ENCODE peak calls at places on chromosomes 5 and 9, in eight cellular contexts. One of them, this sample, is unnamed.
A peak's percentile ranks its signal among the peaks of the same experiment; 100 is the strongest.

GRCh38 chr5:139774980-139775654 is 20.5 kb upstream of the PSD2 start:
- DNase-seq in ovary: peak; percentile 86
- DNase-seq in psoas muscle: peak; percentile 76
- DNase-seq in transverse colon: peak; percentile 78
- DNase-seq in bronchial epithelial cell: no peak
- DNase-seq in vagina: no peak
- DNase-seq in body of pancreas: peak; percentile 76
- DNase-seq in right lobe of liver: peak; percentile 69
- DNase-seq in this sample: peak; percentile 91

GRCh38 chr5:138911441-138911840 is 36.3 kb upstream of the LRRTM2 start:
- DNase-seq in ovary: no peak
- DNase-seq in psoas muscle: no peak
- DNase-seq in transverse colon: no peak
- DNase-seq in bronchial epithelial cell: no peak
- DNase-seq in vagina: no peak
- DNase-seq in body of pancreas: no peak
- DNase-seq in right lobe of liver: no peak
- DNase-seq in this sample: no peak

GRCh38 chr5:159899067-159900049 is 16.9 kb upstream of the ADRA1B start:
- DNase-seq in ovary: no peak
- DNase-seq in psoas muscle: no peak
- DNase-seq in transverse colon: no peak
- DNase-seq in bronchial epithelial cell: no peak
- DNase-seq in vagina: no peak
- DNase-seq in body of pancreas: no peak
- DNase-seq in right lobe of liver: no peak
- DNase-seq in this sample: no peak

GRCh38 chr5:135429886-135430437 is 17.2 kb downstream of the DCANP1 start:
- DNase-seq in ovary: no peak
- DNase-seq in psoas muscle: no peak
- DNase-seq in transverse colon: no peak
- DNase-seq in bronchial epithelial cell: no peak
- DNase-seq in vagina: no peak
- DNase-seq in body of pancreas: no peak
- DNase-seq in right lobe of liver: no peak
- DNase-seq in this sample: no peak

GRCh38 chr9:128927731-128928411 is 7.1 kb downstream of the PHYHD1 start:
- DNase-seq in ovary: peak; percentile 69
- DNase-seq in psoas muscle: peak; percentile 46
- DNase-seq in transverse colon: peak; percentile 54
- DNase-seq in bronchial epithelial cell: no peak
- DNase-seq in vagina: no peak
- DNase-seq in body of pancreas: peak; percentile 70
- DNase-seq in right lobe of liver: peak; percentile 56
- DNase-seq in this sample: peak; percentile 62

GRCh38 chr5:129852747-129853352 is 51.4 kb upstream of the CHSY3 start:
- DNase-seq in ovary: peak; percentile 60
- DNase-seq in psoas muscle: peak; percentile 67
- DNase-seq in transverse colon: peak; percentile 69
- DNase-seq in bronchial epithelial cell: peak; percentile 59
- DNase-seq in vagina: no peak
- DNase-seq in body of pancreas: peak; percentile 76
- DNase-seq in right lobe of liver: peak; percentile 84
- DNase-seq in this sample: peak; percentile 82

GRCh38 chr9:137784046-137784445 is 93.5 kb upstream of the CACNA1B start:
- DNase-seq in ovary: no peak
- DNase-seq in psoas muscle: no peak
- DNase-seq in transverse colon: no peak
- DNase-seq in bronchial epithelial cell: no peak
- DNase-seq in vagina: no peak
- DNase-seq in body of pancreas: no peak
- DNase-seq in right lobe of liver: no peak
- DNase-seq in this sample: peak; percentile 16

GRCh38 chr5:109917154-109917546 is 227.4 kb downstream of the MAN2A1 start:
- DNase-seq in ovary: no peak
- DNase-seq in psoas muscle: no peak
- DNase-seq in transverse colon: no peak
- DNase-seq in bronchial epithelial cell: no peak
- DNase-seq in vagina: no peak
- DNase-seq in body of pancreas: no peak
- DNase-seq in right lobe of liver: no peak
- DNase-seq in this sample: no peak

GRCh38 chr5:171291371-171291770 is 17.7 kb upstream of the TLX3 start:
- DNase-seq in ovary: no peak
- DNase-seq in psoas muscle: no peak
- DNase-seq in transverse colon: no peak
- DNase-seq in bronchial epithelial cell: no peak
- DNase-seq in vagina: no peak
- DNase-seq in body of pancreas: no peak
- DNase-seq in right lobe of liver: no peak
- DNase-seq in this sample: no peak

GRCh38 chr5:156396063-156396829 is 69.3 kb downstream of the SGCD start:
- DNase-seq in ovary: no peak
- DNase-seq in psoas muscle: no peak
- DNase-seq in transverse colon: no peak
- DNase-seq in bronchial epithelial cell: no peak
- DNase-seq in vagina: no peak
- DNase-seq in body of pancreas: no peak
- DNase-seq in right lobe of liver: no peak
- DNase-seq in this sample: no peak

GRCh38 chr5:107675201-107675600 is 4.5 kb upstream of the EFNA5 start:
- DNase-seq in ovary: no peak
- DNase-seq in psoas muscle: no peak
- DNase-seq in transverse colon: no peak
- DNase-seq in bronchial epithelial cell: no peak
- DNase-seq in vagina: no peak
- DNase-seq in body of pancreas: no peak
- DNase-seq in right lobe of liver: no peak
- DNase-seq in this sample: no peak

GRCh38 chr9:85228111-85228855 is 513.5 kb downstream of the AGTPBP1 start:
- DNase-seq in ovary: no peak
- DNase-seq in psoas muscle: no peak
- DNase-seq in transverse colon: no peak
- DNase-seq in bronchial epithelial cell: no peak
- DNase-seq in vagina: no peak
- DNase-seq in body of pancreas: no peak
- DNase-seq in right lobe of liver: no peak
- DNase-seq in this sample: no peak

GRCh38 chr9:73073337-73074175 is 78.1 kb upstream of the ANXA1 start:
- DNase-seq in ovary: no peak
- DNase-seq in psoas muscle: no peak
- DNase-seq in transverse colon: no peak
- DNase-seq in bronchial epithelial cell: no peak
- DNase-seq in vagina: no peak
- DNase-seq in body of pancreas: no peak
- DNase-seq in right lobe of liver: no peak
- DNase-seq in this sample: no peak

GRCh38 chr9:97990259-97990658 is 7.1 kb downstream of the ANP32B start:
- DNase-seq in ovary: no peak
- DNase-seq in psoas muscle: no peak
- DNase-seq in transverse colon: no peak
- DNase-seq in bronchial epithelial cell: peak; percentile 62
- DNase-seq in vagina: no peak
- DNase-seq in body of pancreas: no peak
- DNase-seq in right lobe of liver: no peak
- DNase-seq in this sample: no peak

GRCh38 chr5:81235287-81236072 is 2.4 kb downstream of the CKMT2 start:
- DNase-seq in ovary: peak; percentile 71
- DNase-seq in psoas muscle: peak; percentile 36
- DNase-seq in transverse colon: no peak
- DNase-seq in bronchial epithelial cell: no peak
- DNase-seq in vagina: no peak
- DNase-seq in body of pancreas: no peak
- DNase-seq in right lobe of liver: no peak
- DNase-seq in this sample: peak; percentile 76

GRCh38 chr5:10467281-10468198 is 25.9 kb downstream of the ROPN1L start:
- DNase-seq in ovary: no peak
- DNase-seq in psoas muscle: no peak
- DNase-seq in transverse colon: no peak
- DNase-seq in bronchial epithelial cell: peak; percentile 54
- DNase-seq in vagina: no peak
- DNase-seq in body of pancreas: no peak
- DNase-seq in right lobe of liver: no peak
- DNase-seq in this sample: no peak

GRCh38 chr5:132776077-132776931 is 735 bp downstream of the SEPTIN8 start:
- DNase-seq in ovary: peak; percentile 55
- DNase-seq in psoas muscle: peak; percentile 33
- DNase-seq in transverse colon: peak; percentile 49
- DNase-seq in bronchial epithelial cell: no peak
- DNase-seq in vagina: no peak
- DNase-seq in body of pancreas: peak; percentile 25
- DNase-seq in right lobe of liver: no peak
- DNase-seq in this sample: peak; percentile 62

GRCh38 chr5:73619606-73620334 is 6.2 kb upstream of the ARHGEF28 start:
- DNase-seq in ovary: no peak
- DNase-seq in psoas muscle: no peak
- DNase-seq in transverse colon: no peak
- DNase-seq in bronchial epithelial cell: no peak
- DNase-seq in vagina: no peak
- DNase-seq in body of pancreas: no peak
- DNase-seq in right lobe of liver: no peak
- DNase-seq in this sample: no peak

GRCh38 chr5:60805470-60805869 is 38.6 kb downstream of the ELOVL7 start:
- DNase-seq in ovary: no peak
- DNase-seq in psoas muscle: no peak
- DNase-seq in transverse colon: no peak
- DNase-seq in bronchial epithelial cell: peak; percentile 64
- DNase-seq in vagina: no peak
- DNase-seq in body of pancreas: no peak
- DNase-seq in right lobe of liver: no peak
- DNase-seq in this sample: no peak

GRCh38 chr5:127536687-127537086 is 19.2 kb downstream of the PRRC1 start:
- DNase-seq in ovary: no peak
- DNase-seq in psoas muscle: no peak
- DNase-seq in transverse colon: no peak
- DNase-seq in bronchial epithelial cell: peak; percentile 26
- DNase-seq in vagina: no peak
- DNase-seq in body of pancreas: no peak
- DNase-seq in right lobe of liver: no peak
- DNase-seq in this sample: no peak
- H3K36me3 ChIP-seq in ovary: no peaks in the 10 kb centered on the region
- H3K36me3 ChIP-seq in psoas muscle: peaks cover 86% of the 10 kb centered on the region
- H3K36me3 ChIP-seq in transverse colon: no peaks in the 10 kb centered on the region
- H3K36me3 ChIP-seq in bronchial epithelial cell: peaks cover 9% of the 10 kb centered on the region
- H3K36me3 ChIP-seq in vagina: no peaks in the 10 kb centered on the region
- H3K36me3 ChIP-seq in body of pancreas: peaks cover 14% of the 10 kb centered on the region
- H3K36me3 ChIP-seq in right lobe of liver: no peaks in the 10 kb centered on the region
- H3K36me3 ChIP-seq in this sample: no peaks in the 10 kb centered on the region

DNA sequence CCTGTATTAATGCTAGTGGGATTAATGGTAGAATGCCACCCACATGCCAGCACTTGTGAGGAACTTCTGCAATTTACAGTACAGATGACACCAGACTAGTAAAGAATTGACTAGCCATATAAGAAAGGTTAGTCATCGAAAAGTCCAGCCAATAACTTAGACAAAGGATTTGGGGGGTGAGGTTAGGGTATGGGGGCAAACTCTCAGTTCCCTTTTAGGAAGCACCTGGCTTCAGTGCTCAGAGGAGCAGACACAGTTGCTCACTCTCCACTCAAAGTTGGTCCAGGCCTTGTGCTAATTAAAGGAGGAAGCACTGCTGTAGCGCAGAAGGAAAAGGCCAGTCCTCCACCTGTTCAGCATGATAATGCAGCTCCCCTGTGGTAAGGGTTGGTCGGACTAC is 25.2 kb downstream of the TGFBR1 start:
- DNase-seq in ovary: no peak
- DNase-seq in psoas muscle: no peak
- DNase-seq in transverse colon: no peak
- DNase-seq in bronchial epithelial cell: peak; percentile 37
- DNase-seq in vagina: no peak
- DNase-seq in body of pancreas: no peak
- DNase-seq in right lobe of liver: no peak
- DNase-seq in this sample: no peak
- H3K4me3 ChIP-seq in ovary: no peak overlapping the region
- H3K4me3 ChIP-seq in psoas muscle: no peak overlapping the region
- H3K4me3 ChIP-seq in transverse colon: no peak overlapping the region
- H3K4me3 ChIP-seq in bronchial epithelial cell: no peak overlapping the region
- H3K4me3 ChIP-seq in vagina: no peak overlapping the region
- H3K4me3 ChIP-seq in body of pancreas: no peak overlapping the region
- H3K4me3 ChIP-seq in right lobe of liver: no peak overlapping the region
- H3K4me3 ChIP-seq in this sample: no peak overlapping the region

GRCh38 chr5:179773686-179774040 is 20.1 kb upstream of the LTC4S start:
- DNase-seq in ovary: no peak
- DNase-seq in psoas muscle: no peak
- DNase-seq in transverse colon: no peak
- DNase-seq in bronchial epithelial cell: no peak
- DNase-seq in vagina: no peak
- DNase-seq in body of pancreas: no peak
- DNase-seq in right lobe of liver: no peak
- DNase-seq in this sample: no peak

GRCh38 chr5:179771496-179771895 is 22.3 kb upstream of the LTC4S start:
- DNase-seq in ovary: no peak
- DNase-seq in psoas muscle: no peak
- DNase-seq in transverse colon: no peak
- DNase-seq in bronchial epithelial cell: no peak
- DNase-seq in vagina: no peak
- DNase-seq in body of pancreas: no peak
- DNase-seq in right lobe of liver: no peak
- DNase-seq in this sample: no peak

GRCh38 chr5:179776413-179776938 is 17.3 kb upstream of the LTC4S start:
- DNase-seq in ovary: no peak
- DNase-seq in psoas muscle: no peak
- DNase-seq in transverse colon: no peak
- DNase-seq in bronchial epithelial cell: no peak
- DNase-seq in vagina: no peak
- DNase-seq in body of pancreas: no peak
- DNase-seq in right lobe of liver: no peak
- DNase-seq in this sample: no peak

GRCh38 chr5:179772355-179772754 is 21.4 kb upstream of the LTC4S start:
- DNase-seq in ovary: no peak
- DNase-seq in psoas muscle: no peak
- DNase-seq in transverse colon: no peak
- DNase-seq in bronchial epithelial cell: no peak
- DNase-seq in vagina: no peak
- DNase-seq in body of pancreas: no peak
- DNase-seq in right lobe of liver: no peak
- DNase-seq in this sample: no peak

GRCh38 chr5:179774442-179774841 is 19.3 kb upstream of the LTC4S start:
- DNase-seq in ovary: no peak
- DNase-seq in psoas muscle: no peak
- DNase-seq in transverse colon: no peak
- DNase-seq in bronchial epithelial cell: no peak
- DNase-seq in vagina: no peak
- DNase-seq in body of pancreas: no peak
- DNase-seq in right lobe of liver: no peak
- DNase-seq in this sample: no peak
- H3K36me3 ChIP-seq in ovary: no peaks in the 10 kb centered on the region
- H3K36me3 ChIP-seq in psoas muscle: peaks cover 94% of the 10 kb centered on the region
- H3K36me3 ChIP-seq in transverse colon: peaks cover 6% of the 10 kb centered on the region
- H3K36me3 ChIP-seq in bronchial epithelial cell: peaks cover 28% of the 10 kb centered on the region
- H3K36me3 ChIP-seq in vagina: no peaks in the 10 kb centered on the region
- H3K36me3 ChIP-seq in body of pancreas: peaks cover 24% of the 10 kb centered on the region
- H3K36me3 ChIP-seq in right lobe of liver: no peaks in the 10 kb centered on the region
- H3K36me3 ChIP-seq in this sample: no peaks in the 10 kb centered on the region

DNA sequence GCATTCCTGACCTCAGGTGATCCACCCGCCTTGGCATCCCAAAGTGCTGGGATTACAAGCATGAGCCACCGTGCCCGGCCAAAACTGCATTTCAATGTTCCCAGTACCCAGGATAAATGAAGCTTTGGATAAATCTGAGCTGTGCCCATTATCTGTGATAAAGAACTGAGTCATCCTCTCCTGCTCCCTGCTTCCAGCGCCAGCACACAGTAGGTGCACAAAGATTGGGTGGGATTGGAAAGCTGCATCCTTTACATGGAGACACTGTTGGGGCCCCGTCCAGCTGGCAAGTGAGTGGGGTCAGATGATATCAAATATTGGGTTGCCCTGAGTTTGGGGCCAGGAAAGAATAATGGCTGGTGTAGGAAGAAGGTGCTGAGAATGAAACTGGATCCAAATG is 17.4 kb downstream of the SH2D3C start:
- DNase-seq in ovary: no peak
- DNase-seq in psoas muscle: no peak
- DNase-seq in transverse colon: no peak
- DNase-seq in bronchial epithelial cell: no peak
- DNase-seq in vagina: no peak
- DNase-seq in body of pancreas: no peak
- DNase-seq in right lobe of liver: no peak
- DNase-seq in this sample: no peak
- H3K4me3 ChIP-seq in ovary: no peak overlapping the region
- H3K4me3 ChIP-seq in psoas muscle: peak overlapping the region; percentile 46
- H3K4me3 ChIP-seq in transverse colon: no peak overlapping the region
- H3K4me3 ChIP-seq in bronchial epithelial cell: no peak overlapping the region
- H3K4me3 ChIP-seq in vagina: no peak overlapping the region
- H3K4me3 ChIP-seq in body of pancreas: no peak overlapping the region
- H3K4me3 ChIP-seq in right lobe of liver: no peak overlapping the region
- H3K4me3 ChIP-seq in this sample: no peak overlapping the region